ENCODE peak calls at places on chromosomes 6 and 20, in four cellular contexts. B, D, G and V are unnamed samples.

GRCh38 chr6:137872071-137872470 is 5.0 kb downstream of the TNFAIP3 start:
- DNase-seq in D (no peak), G (no peak), B (no peak), V (no peak)

GRCh38 chr20:35003211-35004031 is 47.8 kb downstream of the MYH7B start:
- DNase-seq in B (no peak), G (peak), D (no peak), V (peak)

GRCh38 chr20:31570735-31571617 is 34.1 kb upstream of the ID1 start:
- DNase-seq in D (peak), G (no peak), B (no peak), V (no peak)

GRCh38 chr20:19767070-19767469 is 9.0 kb downstream of the RIN2 start:
- DNase-seq in D (no peak), G (no peak), B (no peak), V (no peak)

GRCh38 chr20:8527998-8528397 is 395.9 kb downstream of the PLCB1 start:
- DNase-seq in B (no peak), G (no peak), D (no peak), V (no peak)

GRCh38 chr6:116280960-116281316 is 1.2 kb upstream of the TSPYL1 start:
- DNase-seq in G (no peak), D (no peak), B (no peak), V (no peak)

GRCh38 chr6:7138921-7139358 is 31.2 kb downstream of the RREB1 start:
- DNase-seq in B (no peak), G (no peak), D (no peak), V (no peak)

GRCh38 chr6:85250586-85251216 is 199.2 kb upstream of the NT5E start:
- DNase-seq in G (no peak), D (no peak), B (no peak), V (no peak)

GRCh38 chr6:14129572-14129971 is 12.0 kb downstream of the CD83 start:
- DNase-seq in D (peak), G (no peak), B (peak), V (no peak)

GRCh38 chr20:5714261-5715041 is 35.8 kb upstream of the SHLD1 start:
- DNase-seq in B (no peak), G (no peak), D (no peak), V (no peak)

GRCh38 chr6:155270566-155271091 is 6.8 kb downstream of the CLDN20 start:
- DNase-seq in D (peak), G (no peak), B (no peak), V (no peak)

GRCh38 chr6:152240436-152240835 is 396.7 kb downstream of the SYNE1 start:
- DNase-seq in G (no peak), B (no peak), D (no peak), V (no peak)

GRCh38 chr20:34078540-34078939 is 33.5 kb downstream of the EIF2S2 start:
- DNase-seq in D (no peak), G (no peak), B (no peak), V (no peak)